ENCODE peak calls at places on chromosomes 13 and 19, in six cellular contexts. Z is ascending aorta; L is transverse colon; M is BE2C; Y is iPS DF 6.9; H is CD8-positive, alpha-beta T cell. U is an unnamed sample.

GRCh38 chr19:38734426-38735256 is 9.6 kb downstream of the CAPN12 start:
- DNase-seq in Z (peak; percentile 66), L (peak; percentile 56), M (no peak), Y (no peak), H (no peak), U (no peak)

GRCh38 chr13:20428666-20429644 is 96.7 kb downstream of the CRYL1 start:
- DNase-seq in Z (no peak), L (no peak), M (no peak), Y (no peak), H (no peak), U (no peak)

GRCh38 chr13:110382229-110382628 is 75.1 kb downstream of the COL4A2 start:
- DNase-seq in Z (no peak), L (no peak), M (no peak), Y (no peak), H (no peak), U (no peak)

GRCh38 chr19:17834350-17835181 is 13.2 kb downstream of the JAK3 start:
- DNase-seq in Z (no peak), L (no peak), M (no peak), Y (no peak), H (no peak), U (no peak)

GRCh38 chr13:112978561-112979405 is 9.8 kb downstream of the MCF2L start:
- DNase-seq in Z (no peak), L (no peak), M (no peak), Y (no peak), H (no peak), U (no peak)

GRCh38 chr19:52662631-52663030 is 24.5 kb upstream of the ZNF83 start:
- DNase-seq in Z (no peak), L (no peak), M (no peak), Y (no peak), H (no peak), U (no peak)

GRCh38 chr19:43957891-43958290 is 6.9 kb downstream of the ZNF221 start:
- DNase-seq in Z (no peak), L (no peak), M (no peak), Y (no peak), H (no peak), U (no peak)

GRCh38 chr13:105047676-105048295 is 1487.7 kb downstream of the EFNB2 start:
- DNase-seq in Z (no peak), L (no peak), M (no peak), Y (no peak), H (no peak), U (no peak)

GRCh38 chr13:27954406-27954851 is 14.7 kb downstream of the CDX2 start:
- DNase-seq in Z (no peak), L (peak; percentile 53), M (no peak), Y (no peak), H (no peak), U (no peak)

GRCh38 chr19:41409288-41409687 is 11.7 kb downstream of the BCKDHA start:
- DNase-seq in Z (no peak), L (no peak), M (no peak), Y (no peak), H (no peak), U (peak; percentile 68)

GRCh38 chr19:49749771-49750170 is 13.3 kb downstream of the TSKS start:
- DNase-seq in Z (no peak), L (no peak), M (no peak), Y (no peak), H (no peak), U (no peak)

GRCh38 chr13:50892162-50892944 is 17.2 kb upstream of the RNASEH2B start:
- DNase-seq in Z (no peak), L (peak; percentile 40), M (no peak), Y (no peak), H (no peak), U (no peak)

GRCh38 chr13:30864352-30865130 is 41.5 kb upstream of the MEDAG start:
- DNase-seq in Z (peak; percentile 73), L (no peak), M (no peak), Y (no peak), H (no peak), U (no peak)

GRCh38 chr13:76383671-76384461 is 502.3 kb downstream of the KCTD12 start:
- DNase-seq in Z (no peak), L (peak; percentile 7), M (no peak), Y (no peak), H (no peak), U (peak; percentile 13)

GRCh38 chr19:48806818-48807589 is 3.8 kb downstream of the BCAT2 start:
- DNase-seq in Z (no peak), L (peak; percentile 68), M (peak; percentile 66), Y (no peak), H (no peak), U (peak; percentile 31)

DNA sequence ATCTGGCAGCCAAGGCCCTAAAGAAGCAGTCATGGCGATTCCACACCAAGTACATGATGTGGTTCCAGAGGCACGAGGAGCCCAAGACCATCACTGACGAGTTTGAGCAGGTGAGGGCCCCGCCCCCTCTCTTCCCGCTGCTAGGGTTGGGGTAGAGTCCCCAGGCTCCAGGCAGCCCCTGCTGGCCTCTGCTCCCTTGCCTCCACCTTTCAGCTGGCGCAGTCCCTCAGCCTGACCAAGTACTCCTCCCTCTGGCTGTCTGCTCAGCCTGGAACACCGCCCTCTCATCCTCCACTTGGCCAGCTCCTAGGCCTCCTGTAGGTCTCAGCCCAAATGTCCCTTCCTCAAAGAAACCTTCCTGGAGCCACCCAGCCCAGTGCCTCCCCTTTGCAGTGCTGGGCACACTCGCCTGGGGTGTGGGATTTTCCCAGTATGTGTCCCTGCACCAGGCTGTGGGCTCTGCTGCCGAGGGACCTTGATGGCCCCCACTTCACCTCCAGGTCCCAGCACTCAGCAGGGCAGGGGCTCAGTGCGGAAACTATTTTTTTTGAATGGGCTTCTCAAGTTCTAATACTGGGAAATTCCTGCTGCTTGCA is 5.7 kb downstream of the LENG1 start:
- DNase-seq in Z (no peak), L (peak; percentile 7), M (no peak), Y (no peak), H (no peak), U (no peak)
- H3K36me3 ChIP-seq in Z (peaks cover 86% of the 10 kb centered on the region), L (no peaks in the 10 kb centered on the region), M (peaks cover 86% of the 10 kb centered on the region), Y (peaks cover 62% of the 10 kb centered on the region), H (peaks cover 76% of the 10 kb centered on the region), U (no peaks in the 10 kb centered on the region)

GRCh38 chr19:57004418-57004817 is 115.4 kb upstream of the USP29 start:
- DNase-seq in Z (no peak), L (no peak), M (no peak), Y (no peak), H (no peak), U (no peak)

GRCh38 chr19:57008432-57008831 is 111.4 kb upstream of the USP29 start:
- DNase-seq in Z (no peak), L (no peak), M (no peak), Y (no peak), H (no peak), U (no peak)

GRCh38 chr19:57002195-57002601 is 117.6 kb upstream of the USP29 start:
- DNase-seq in Z (no peak), L (no peak), M (no peak), Y (no peak), H (no peak), U (no peak)

GRCh38 chr19:57002765-57003164 is 117.0 kb upstream of the USP29 start:
- DNase-seq in Z (no peak), L (no peak), M (no peak), Y (no peak), H (no peak), U (no peak)
- H3K27me3 ChIP-seq in Z (no peaks in the 10 kb centered on the region), L (no peaks in the 10 kb centered on the region), M (no peaks in the 10 kb centered on the region), Y (no peaks in the 10 kb centered on the region), H (no peaks in the 10 kb centered on the region), U (no peaks in the 10 kb centered on the region)

DNA sequence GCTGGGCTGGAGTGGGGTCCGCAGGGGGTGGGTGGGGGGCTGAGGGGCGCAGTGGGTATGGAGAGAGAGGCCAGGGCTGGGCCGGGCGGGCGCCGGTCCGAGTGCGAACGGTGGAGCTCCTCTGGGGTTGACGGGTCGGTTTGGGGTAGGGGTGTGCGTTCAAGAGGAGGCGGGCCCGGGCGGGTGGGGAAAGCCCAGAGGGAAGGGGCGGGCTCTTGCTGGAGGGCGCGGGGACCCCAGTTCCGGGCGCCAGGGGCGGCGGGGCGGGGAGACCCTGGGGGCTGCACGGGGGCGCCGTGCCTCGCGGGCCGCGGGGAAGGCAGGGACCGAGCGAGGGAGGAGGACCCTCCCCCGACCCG is 8.0 kb upstream of the SHISA7 start:
- DNase-seq in Z (no peak), L (no peak), M (no peak), Y (no peak), H (no peak), U (no peak)
- H3K36me3 ChIP-seq in Z (no peaks in the 10 kb centered on the region), L (no peaks in the 10 kb centered on the region), M (peaks cover 3% of the 10 kb centered on the region), Y (no peaks in the 10 kb centered on the region), H (no peaks in the 10 kb centered on the region), U (no peaks in the 10 kb centered on the region)

DNA sequence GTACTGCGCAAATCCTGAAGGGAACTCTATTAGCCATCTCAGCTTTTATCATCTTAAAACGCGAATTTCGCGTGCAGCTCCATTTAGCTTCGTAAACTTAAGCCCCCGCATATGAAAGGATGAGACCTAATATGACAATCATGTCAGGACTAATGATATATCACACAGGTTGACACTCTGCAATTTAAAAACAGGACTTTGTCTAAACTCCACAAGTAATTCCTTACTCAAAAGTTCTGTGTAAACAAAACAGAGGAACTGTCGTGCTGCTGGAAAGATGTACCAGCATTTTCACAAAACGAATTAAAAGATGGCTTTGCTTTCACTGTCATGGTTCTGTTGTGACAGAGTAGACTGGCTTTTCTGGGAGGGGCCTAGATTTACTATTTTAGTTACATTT is 747 bp downstream of the LACC1 start:
- DNase-seq in Z (no peak), L (no peak), M (no peak), Y (no peak), H (no peak), U (no peak)
- H3K27me3 ChIP-seq in Z (no peaks in the 10 kb centered on the region), L (no peaks in the 10 kb centered on the region), M (peaks cover 10% of the 10 kb centered on the region), Y (no peaks in the 10 kb centered on the region), H (no peaks in the 10 kb centered on the region), U (no peaks in the 10 kb centered on the region)

DNA sequence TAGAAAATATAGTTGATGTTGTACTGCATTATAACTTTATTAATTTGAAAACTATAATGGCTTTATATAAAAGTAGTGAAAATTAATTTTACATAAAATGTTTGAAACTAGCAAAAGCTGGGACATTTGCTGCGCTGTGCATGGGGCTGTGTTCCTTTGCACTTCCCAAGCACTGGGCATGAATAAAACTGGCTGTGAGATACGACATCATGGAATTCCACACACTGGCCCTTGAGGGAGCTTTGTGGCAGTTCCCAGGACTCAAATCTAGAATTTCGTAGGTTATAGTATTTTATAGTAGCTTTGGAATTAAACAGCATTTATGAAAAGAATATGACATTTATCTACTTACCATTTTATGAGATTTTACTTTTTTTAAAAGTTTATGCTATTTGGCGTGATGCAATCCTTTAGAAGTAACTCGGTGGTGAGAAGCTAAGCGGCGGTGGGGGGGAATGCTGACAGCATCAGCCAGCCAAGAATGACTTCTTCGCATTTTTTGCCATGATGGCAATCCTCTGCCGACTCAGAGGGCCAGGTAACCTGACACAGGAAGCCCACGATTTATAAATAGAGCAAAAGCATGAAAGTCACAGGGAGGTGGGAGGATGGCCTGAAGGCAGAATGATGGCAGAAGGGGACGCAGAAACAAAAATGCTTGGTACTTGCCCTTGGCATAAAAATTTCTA is 553.5 kb downstream of the MYO16 start:
- DNase-seq in Z (no peak), L (no peak), M (no peak), Y (no peak), H (no peak), U (no peak)
- H3K36me3 ChIP-seq in Z (no peaks in the 10 kb centered on the region), L (no peaks in the 10 kb centered on the region), M (no peaks in the 10 kb centered on the region), Y (no peaks in the 10 kb centered on the region), H (no peaks in the 10 kb centered on the region), U (no peaks in the 10 kb centered on the region)